ENCODE peak calls at places on chromosomes 7 and 10, in six cellular contexts. J, A, P, Z, U and S are unnamed samples.

GRCh38 chr7:68317476-68317875 is 1280.8 kb upstream of the AUTS2 start:
- DNase-seq in J (no peak), A (no peak), P (no peak), Z (no peak), U (no peak), S (no peak)

GRCh38 chr7:33716581-33717477 is 188.5 kb upstream of the BMPER start:
- DNase-seq in J (no peak), A (peak), P (no peak), Z (no peak), U (no peak), S (no peak)

GRCh38 chr7:12638851-12639467 is 48.5 kb upstream of the ARL4A start:
- DNase-seq in J (no peak), A (peak), P (no peak), Z (peak), U (no peak), S (no peak)

GRCh38 chr7:157394246-157395191 is 57.7 kb downstream of the DNAJB6 start:
- DNase-seq in J (peak), A (peak), P (no peak), Z (no peak), U (no peak), S (no peak)

GRCh38 chr10:127563718-127564553 is 14.8 kb downstream of the NPS start:
- DNase-seq in J (no peak), A (no peak), P (no peak), Z (no peak), U (no peak), S (no peak)

GRCh38 chr10:113939212-113939860 is 84.9 kb downstream of the NHLRC2 start:
- DNase-seq in J (no peak), A (no peak), P (peak), Z (no peak), U (no peak), S (no peak)

GRCh38 chr7:87506243-87507180 is 31.0 kb upstream of the ABCB4 start:
- DNase-seq in J (no peak), A (peak), P (no peak), Z (no peak), U (no peak), S (no peak)

GRCh38 chr10:4725917-4726606 is 99.9 kb upstream of the AKR1E2 start:
- DNase-seq in J (no peak), A (peak), P (no peak), Z (no peak), U (no peak), S (no peak)